ENCODE peak calls at places on chromosomes 11 and 22, in four cellular contexts. L, J, E and V are unnamed samples.

GRCh38 chr11:618856-619624 is 3.3 kb upstream of the IRF7 start:
- DNase-seq in L (peak), J (no peak), E (no peak), V (no peak)

GRCh38 chr11:119370486-119371046 is 10.9 kb downstream of the USP2 start:
- DNase-seq in L (no peak), J (peak), E (peak), V (no peak)

GRCh38 chr11:119356349-119357031 is 10.0 kb upstream of the MFRP start:
- DNase-seq in L (peak), J (no peak), E (peak), V (peak)

GRCh38 chr11:3218483-3219280 is at the start of gene MRGPRG:
- DNase-seq in L (peak), J (no peak), E (peak), V (no peak)

GRCh38 chr11:72773291-72773690 is 20.6 kb downstream of the STARD10 start:
- DNase-seq in L (no peak), J (peak), E (peak), V (no peak)

GRCh38 chr22:46693634-46694422 is 44.2 kb downstream of the CERK start:
- DNase-seq in L (no peak), J (no peak), E (no peak), V (no peak)

GRCh38 chr22:49063040-49063329 is 764.7 kb downstream of the BRD1 start:
- DNase-seq in L (no peak), J (no peak), E (no peak), V (no peak)

GRCh38 chr22:27198518-27199035 is 541.2 kb downstream of the MIAT start:
- DNase-seq in L (no peak), J (no peak), E (no peak), V (no peak)

GRCh38 chr22:37636186-37636948 is 3.1 kb upstream of the SH3BP1 start:
- DNase-seq in L (peak), J (no peak), E (no peak), V (no peak)

GRCh38 chr11:134223066-134223465 is 701 bp downstream of the NCAPD3 start:
- DNase-seq in L (peak), J (no peak), E (no peak), V (no peak)

GRCh38 chr11:93279911-93280347 is 50.6 kb upstream of the DEUP1 start:
- DNase-seq in L (no peak), J (no peak), E (no peak), V (no peak)

GRCh38 chr11:2580444-2581050 is 119.2 kb downstream of the KCNQ1OT1 start:
- DNase-seq in L (peak), J (peak), E (peak), V (peak)

GRCh38 chr22:48485144-48486135 is 1342.2 kb downstream of the BRD1 start:
- DNase-seq in L (peak), J (no peak), E (no peak), V (no peak)

GRCh38 chr11:64356498-64357411 is 2.2 kb upstream of the RPS6KA4 start:
- DNase-seq in L (no peak), J (no peak), E (no peak), V (no peak)

GRCh38 chr11:13462311-13462927 is 603 bp downstream of the BTBD10 start:
- DNase-seq in L (no peak), J (peak), E (no peak), V (peak)

GRCh38 chr22:35212020-35212419 is 45.3 kb upstream of the HMGXB4 start:
- DNase-seq in L (no peak), J (no peak), E (no peak), V (no peak)

GRCh38 chr11:13160302-13160701 is 117.3 kb upstream of the BMAL1 start:
- DNase-seq in L (no peak), J (no peak), E (no peak), V (no peak)

GRCh38 chr11:35427158-35427557 is 7.8 kb upstream of the SLC1A2 start:
- DNase-seq in L (no peak), J (no peak), E (no peak), V (peak)

GRCh38 chr11:45058344-45058743 is 88.1 kb upstream of the PRDM11 start:
- DNase-seq in L (no peak), J (no peak), E (no peak), V (no peak)

GRCh38 chr11:35907648-35908431 is 36.0 kb upstream of the LDLRAD3 start:
- DNase-seq in L (no peak), J (peak), E (no peak), V (no peak)

GRCh38 chr11:35326266-35326879 is 93.0 kb downstream of the SLC1A2 start:
- DNase-seq in L (no peak), J (no peak), E (no peak), V (no peak)

GRCh38 chr11:11641581-11641980 is 19.8 kb upstream of the GALNT18 start:
- DNase-seq in L (no peak), J (no peak), E (no peak), V (no peak)

GRCh38 chr22:24523873-24524272 is 28.7 kb downstream of the UPB1 start:
- DNase-seq in L (no peak), J (no peak), E (no peak), V (no peak)

GRCh38 chr11:124320097-124320496 is at the start of gene OR8D2:
- DNase-seq in L (no peak), J (no peak), E (no peak), V (no peak)

GRCh38 chr11:65588199-65589054 is 7.2 kb downstream of the KCNK7 start:
- DNase-seq in L (peak), J (peak), E (no peak), V (no peak)

GRCh38 chr22:33476206-33476605 is 418.0 kb upstream of the SYN3 start:
- DNase-seq in L (no peak), J (no peak), E (no peak), V (no peak)

GRCh38 chr22:28902490-28902889 is 19.1 kb downstream of the ZNRF3 start:
- DNase-seq in L (no peak), J (no peak), E (no peak), V (no peak)

GRCh38 chr22:22721681-22722309 is 77.4 kb downstream of the GGTLC2 start:
- DNase-seq in L (no peak), J (no peak), E (peak), V (no peak)

GRCh38 chr11:119375629-119376196 is 5.8 kb downstream of the USP2 start:
- DNase-seq in L (no peak), J (no peak), E (peak), V (peak)

GRCh38 chr11:69700278-69701140 is 3.3 kb downstream of the FGF19 start:
- DNase-seq in L (peak), J (no peak), E (no peak), V (no peak)

GRCh38 chr11:121465709-121466062 is 12.9 kb upstream of the SORL1-AS1 start:
- DNase-seq in L (no peak), J (no peak), E (no peak), V (no peak)

GRCh38 chr22:28180804-28181203 is 261.7 kb upstream of the PITPNB start:
- DNase-seq in L (no peak), J (no peak), E (no peak), V (no peak)

GRCh38 chr22:47174096-47174495 is 411.6 kb downstream of the TBC1D22A start:
- DNase-seq in L (peak), J (no peak), E (no peak), V (no peak)

GRCh38 chr11:41283196-41283930 is 176.1 kb downstream of the LRRC4C start:
- DNase-seq in L (no peak), J (no peak), E (no peak), V (no peak)

GRCh38 chr22:25779426-25779825 is 37.4 kb downstream of the MYO18B start:
- DNase-seq in L (no peak), J (no peak), E (no peak), V (no peak)

GRCh38 chr11:4991066-4991465 is 3.6 kb upstream of the OR51L1 start:
- DNase-seq in L (no peak), J (no peak), E (no peak), V (no peak)

GRCh38 chr11:1570896-1571759 is 943 bp downstream of the DUSP8 start:
- DNase-seq in L (peak), J (no peak), E (no peak), V (no peak)

GRCh38 chr22:40714514-40714966 is 35.3 kb downstream of the MCHR1 start:
- DNase-seq in L (no peak), J (no peak), E (peak), V (no peak)

GRCh38 chr22:36358533-36359171 is 29.1 kb downstream of the MYH9 start:
- DNase-seq in L (no peak), J (no peak), E (no peak), V (no peak)

GRCh38 chr11:77147668-77148321 is 19.7 kb downstream of the MYO7A start:
- DNase-seq in L (no peak), J (no peak), E (no peak), V (no peak)

GRCh38 chr11:110294509-110294908 is 1.9 kb downstream of the RDX start:
- DNase-seq in L (no peak), J (no peak), E (no peak), V (no peak)
- H3K4me3 ChIP-seq in L (peak), J (peak), E (peak), V (peak)

GRCh38 chr11:47917643-47918369 is 62.6 kb upstream of the PTPRJ start:
- DNase-seq in L (peak), J (peak), E (peak), V (peak)
- TF ChIP-seq POLR2A in L (no peak), J (no peak), E (no peak), V (no peak)

DNA sequence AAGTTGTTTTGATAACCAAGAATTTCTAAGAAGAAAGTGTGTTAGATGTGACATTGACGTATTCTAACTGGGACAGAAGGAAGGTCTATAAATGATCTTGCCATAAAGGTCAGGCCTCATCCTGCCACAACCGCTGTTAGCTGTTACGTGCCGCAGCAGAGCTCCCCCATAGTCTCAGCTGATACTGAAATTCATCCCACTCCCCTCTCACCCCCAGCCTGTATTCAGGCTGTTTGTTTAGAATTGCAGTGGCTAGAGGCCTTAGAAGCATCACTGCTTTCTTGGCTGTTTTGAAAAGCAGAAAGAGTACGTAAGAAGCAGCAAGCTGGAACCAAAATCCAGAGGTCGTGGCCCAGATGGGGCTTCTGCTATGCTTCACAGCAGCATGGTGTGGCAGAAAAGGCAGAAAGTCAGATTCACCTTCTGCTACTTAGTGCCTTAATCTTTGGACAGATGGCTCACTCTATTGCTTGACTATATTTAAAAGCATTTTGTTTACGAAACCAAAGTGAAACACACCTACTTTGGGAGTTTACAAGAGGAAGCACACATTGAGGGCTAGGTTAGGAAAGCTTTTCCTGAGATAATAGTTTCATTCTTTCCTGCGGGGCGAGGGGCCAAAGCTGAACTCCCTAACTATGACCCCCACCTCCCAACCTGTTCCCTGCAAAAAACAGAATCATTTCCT is 950 bp upstream of the LAYN start:
- DNase-seq in L (no peak), J (no peak), E (no peak), V (no peak)
- H3K4me3 ChIP-seq in L (peak), J (peak), E (peak), V (peak)

GRCh38 chr11:10302744-10303557 is 1.9 kb upstream of the ADM start:
- DNase-seq in L (peak), J (peak), E (peak), V (peak)
- TF ChIP-seq POLR2A in L (no peak), J (peak), E (no peak), V (no peak)

GRCh38 chr11:71446942-71447688 is 1.1 kb downstream of the DHCR7 start:
- DNase-seq in L (no peak), J (no peak), E (no peak), V (peak)
- H3K4me3 ChIP-seq in L (peak), J (no peak), E (peak), V (peak)

GRCh38 chr11:25377466-25377865 is 880.6 kb downstream of the LUZP2 start:
- DNase-seq in L (no peak), J (no peak), E (no peak), V (no peak)
- TF ChIP-seq POLR2A in L (no peak), J (no peak), E (no peak), V (no peak)

GRCh38 chr11:118155781-118156530 is 3.3 kb upstream of the SCN4B start:
- DNase-seq in L (no peak), J (no peak), E (no peak), V (no peak)
- H3K4me3 ChIP-seq in L (no peak), J (no peak), E (no peak), V (no peak)

GRCh38 chr11:66720899-66721470 is 8.0 kb downstream of the SPTBN2 start:
- DNase-seq in L (no peak), J (no peak), E (no peak), V (no peak)

GRCh38 chr11:66719111-66719872 is 9.7 kb downstream of the SPTBN2 start:
- DNase-seq in L (no peak), J (no peak), E (no peak), V (no peak)

GRCh38 chr11:66717925-66718319 is 11.1 kb downstream of the SPTBN2 start:
- DNase-seq in L (peak), J (no peak), E (no peak), V (no peak)

GRCh38 chr11:66720223-66720898 is 8.7 kb downstream of the SPTBN2 start:
- DNase-seq in L (peak), J (no peak), E (no peak), V (no peak)

GRCh38 chr11:66718320-66718971 is 10.6 kb downstream of the SPTBN2 start:
- DNase-seq in L (no peak), J (no peak), E (no peak), V (no peak)
- TF ChIP-seq POLR2A in L (no peak), J (no peak), E (no peak), V (no peak)

GRCh38 chr11:61549177-61549576 is 31.7 kb downstream of the SYT7 start:
- DNase-seq in L (no peak), J (no peak), E (no peak), V (no peak)

GRCh38 chr11:61551630-61552029 is 29.2 kb downstream of the SYT7 start:
- DNase-seq in L (no peak), J (no peak), E (no peak), V (no peak)

GRCh38 chr11:61552108-61552635 is 28.7 kb downstream of the SYT7 start:
- DNase-seq in L (no peak), J (no peak), E (no peak), V (no peak)

GRCh38 chr11:61549662-61550568 is 31.0 kb downstream of the SYT7 start:
- DNase-seq in L (no peak), J (no peak), E (no peak), V (no peak)

GRCh38 chr11:61550665-61551227 is 30.1 kb downstream of the SYT7 start:
- DNase-seq in L (no peak), J (no peak), E (no peak), V (no peak)
- H3K4me3 ChIP-seq in L (no peak), J (no peak), E (no peak), V (no peak)